ENCODE peak calls at places on chromosome 9, in seven cellular contexts. C is PC-3; I is spleen; R is CD8-positive, alpha-beta memory T cell; F is RWPE1; K is cardiac muscle cell; V is IMR-90. B is an unnamed sample.

GRCh38 chr9:109317979-109318671 is 2.7 kb downstream of the EPB41L4B start:
- DNase-seq in C (peak), I (no peak), R (no peak), F (peak), K (no peak), V (no peak), B (no peak)

GRCh38 chr9:83596899-83597504 is 25.9 kb upstream of the IDNK start:
- DNase-seq in C (peak), I (no peak), R (peak), F (peak), K (peak), V (no peak), B (no peak)

GRCh38 chr9:27701664-27702063 is 128.4 kb upstream of the C9orf72 start:
- DNase-seq in C (peak), I (no peak), R (no peak), F (no peak), K (no peak), V (no peak), B (no peak)

GRCh38 chr9:79975471-79976316 is 403.9 kb downstream of the TLE4 start:
- DNase-seq in C (no peak), I (no peak), R (no peak), F (no peak), K (no peak), V (no peak), B (no peak)

GRCh38 chr9:88577736-88578485 is 42.9 kb downstream of the NXNL2 start:
- DNase-seq in C (no peak), I (no peak), R (no peak), F (no peak), K (no peak), V (no peak), B (no peak)

GRCh38 chr9:98502311-98502975 is 206.3 kb downstream of the GABBR2 start:
- DNase-seq in C (no peak), I (no peak), R (no peak), F (peak), K (no peak), V (peak), B (peak)

GRCh38 chr9:35814106-35814840 is 569 bp downstream of the HINT2 start:
- DNase-seq in C (peak), I (peak), R (no peak), F (peak), K (peak), V (peak), B (peak)

GRCh38 chr9:126508928-126509327 is 104.8 kb upstream of the LMX1B start:
- DNase-seq in C (no peak), I (no peak), R (no peak), F (no peak), K (no peak), V (no peak), B (no peak)

GRCh38 chr9:105280730-105281129 is 36.3 kb downstream of the SLC44A1 start:
- DNase-seq in C (peak), I (no peak), R (no peak), F (peak), K (no peak), V (peak), B (peak)

GRCh38 chr9:91089405-91090131 is 272.1 kb downstream of the AUH start:
- DNase-seq in C (peak), I (no peak), R (no peak), F (no peak), K (peak), V (peak), B (peak)

GRCh38 chr9:3845549-3845948 is 319.7 kb upstream of the RFX3 start:
- DNase-seq in C (no peak), I (no peak), R (no peak), F (no peak), K (no peak), V (no peak), B (no peak)

GRCh38 chr9:98899399-98900056 is 44.2 kb upstream of the COL15A1 start:
- DNase-seq in C (peak), I (no peak), R (no peak), F (no peak), K (peak), V (peak), B (peak)

GRCh38 chr9:79104216-79104615 is 467.5 kb upstream of the TLE4 start:
- DNase-seq in C (no peak), I (no peak), R (no peak), F (no peak), K (no peak), V (no peak), B (peak)

GRCh38 chr9:118318770-118319443 is 614.7 kb downstream of the TLR4 start:
- DNase-seq in C (peak), I (no peak), R (no peak), F (peak), K (no peak), V (no peak), B (no peak)

GRCh38 chr9:4837768-4838546 is 45.2 kb downstream of the RCL1 start:
- DNase-seq in C (peak), I (no peak), R (no peak), F (no peak), K (no peak), V (peak), B (peak)

GRCh38 chr9:137486141-137486490 is 27.0 kb upstream of the NSMF start:
- DNase-seq in C (no peak), I (no peak), R (no peak), F (no peak), K (no peak), V (no peak), B (no peak)

GRCh38 chr9:71487046-71487445 is 281.3 kb downstream of the CEMIP2 start:
- DNase-seq in C (no peak), I (no peak), R (no peak), F (no peak), K (no peak), V (no peak), B (no peak)

GRCh38 chr9:776086-776485 is 65.4 kb upstream of the DMRT1 start:
- DNase-seq in C (no peak), I (no peak), R (no peak), F (no peak), K (no peak), V (no peak), B (no peak)

GRCh38 chr9:114012126-114012525 is 66.0 kb downstream of the AMBP start:
- DNase-seq in C (no peak), I (peak), R (no peak), F (no peak), K (no peak), V (no peak), B (no peak)

GRCh38 chr9:135116371-135116770 is 28.9 kb downstream of the OLFM1 start:
- DNase-seq in C (no peak), I (no peak), R (no peak), F (no peak), K (no peak), V (no peak), B (no peak)

GRCh38 chr9:99269429-99269828 is 47.3 kb downstream of the SEC61B start:
- DNase-seq in C (peak), I (no peak), R (no peak), F (no peak), K (no peak), V (peak), B (peak)

GRCh38 chr9:83281306-83282255 is 218.6 kb upstream of the RASEF start:
- DNase-seq in C (peak), I (no peak), R (no peak), F (peak), K (peak), V (no peak), B (peak)

GRCh38 chr9:81489048-81489447 is 200.3 kb downstream of the TLE1 start:
- DNase-seq in C (no peak), I (no peak), R (no peak), F (no peak), K (no peak), V (peak), B (no peak)

GRCh38 chr9:28971881-28972280 is 1398.6 kb upstream of the C9orf72 start:
- DNase-seq in C (no peak), I (no peak), R (no peak), F (no peak), K (no peak), V (no peak), B (no peak)

GRCh38 chr9:135480071-135480941 is 724 bp downstream of the PPP1R26 start:
- DNase-seq in C (peak), I (peak), R (no peak), F (peak), K (peak), V (peak), B (no peak)

GRCh38 chr9:104386020-104386419 is 118.0 kb upstream of the OR13F1 start:
- DNase-seq in C (no peak), I (no peak), R (no peak), F (no peak), K (peak), V (no peak), B (no peak)

GRCh38 chr9:72309366-72310133 is 55.5 kb downstream of the ZFAND5 start:
- DNase-seq in C (no peak), I (no peak), R (no peak), F (no peak), K (no peak), V (no peak), B (no peak)

GRCh38 chr9:96137666-96138429 is 164.1 kb downstream of the HSD17B3 start:
- DNase-seq in C (no peak), I (no peak), R (no peak), F (no peak), K (no peak), V (peak), B (no peak)

GRCh38 chr9:137441289-137441934 is at the start of gene ENTPD8:
- DNase-seq in C (peak), I (peak), R (no peak), F (peak), K (peak), V (no peak), B (no peak)

GRCh38 chr9:32742296-32742695 is 41.0 kb upstream of the TMEM215 start:
- DNase-seq in C (peak), I (no peak), R (no peak), F (peak), K (no peak), V (peak), B (peak)

GRCh38 chr9:116084497-116084896 is 69.1 kb upstream of the PAPPA start:
- DNase-seq in C (no peak), I (no peak), R (no peak), F (no peak), K (no peak), V (peak), B (no peak)

DNA sequence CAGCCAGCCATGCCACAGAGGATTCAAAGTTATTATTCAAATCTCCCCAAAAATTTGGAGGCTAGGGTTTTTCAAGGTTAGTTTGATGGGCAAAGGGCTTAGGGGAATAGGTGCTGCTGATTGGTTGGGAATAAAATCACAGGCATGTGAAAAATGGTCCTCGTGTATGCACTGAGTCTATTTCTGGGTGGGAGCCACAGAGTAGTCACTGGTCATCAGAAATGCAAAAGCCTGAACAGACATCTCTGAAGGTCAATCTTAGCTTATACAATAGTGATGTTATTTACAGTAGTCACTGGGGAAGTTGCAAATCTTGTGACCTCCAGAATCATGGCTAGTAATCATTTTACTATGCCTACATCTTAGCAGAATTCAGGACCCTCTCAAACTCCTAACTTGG is 1.3 kb downstream of the IL33 start:
- DNase-seq in C (no peak), I (no peak), R (no peak), F (no peak), K (no peak), V (no peak), B (no peak)
- H3K27ac ChIP-seq in C (no peak), I (peak), R (no peak), F (no peak), K (no peak), V (no peak), B (no peak)

DNA sequence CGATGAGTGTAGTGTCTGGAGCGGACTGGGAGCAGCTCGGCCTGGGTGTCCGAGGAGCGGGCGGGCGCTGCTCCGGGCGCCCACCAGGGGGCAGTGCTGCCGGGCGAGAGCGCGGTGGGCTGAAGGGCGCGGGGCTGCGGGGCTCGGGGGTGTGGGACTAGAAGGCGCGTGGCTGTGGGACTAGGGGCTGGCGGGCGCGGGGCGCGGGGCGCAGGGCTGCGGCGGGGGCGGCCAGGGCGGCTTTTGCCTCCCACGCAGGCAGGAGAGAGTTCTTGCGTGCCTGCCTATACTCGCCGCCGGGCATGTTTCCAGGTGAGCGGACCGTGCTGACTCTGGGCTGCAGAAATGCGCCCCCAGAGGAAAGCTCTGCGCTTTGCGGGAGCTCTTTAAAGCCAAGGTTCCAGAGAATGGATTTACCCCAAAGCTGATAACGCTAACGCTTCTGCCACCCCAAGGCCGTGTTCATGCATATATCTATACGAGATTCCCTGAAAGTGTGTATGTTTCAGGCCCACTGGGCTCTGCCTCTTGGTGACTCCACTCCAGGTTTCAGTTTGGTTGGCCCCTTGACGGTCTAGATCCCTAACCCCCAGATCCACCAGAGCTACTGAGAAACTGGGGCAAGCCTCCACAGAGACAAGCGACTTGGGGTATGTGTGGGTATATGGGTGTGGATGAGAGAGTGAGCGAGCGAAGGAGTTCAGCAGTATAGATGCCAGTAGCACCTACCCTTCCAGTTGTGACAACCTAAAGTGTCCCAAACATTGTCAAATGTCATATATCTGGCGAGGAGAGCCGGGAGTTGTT is 56.2 kb downstream of the ACER2 start:
- DNase-seq in C (peak), I (peak), R (peak), F (peak), K (peak), V (peak), B (peak)
- H3K27ac ChIP-seq in C (no peak), I (no peak), R (no peak), F (peak), K (no peak), V (no peak), B (no peak)

DNA sequence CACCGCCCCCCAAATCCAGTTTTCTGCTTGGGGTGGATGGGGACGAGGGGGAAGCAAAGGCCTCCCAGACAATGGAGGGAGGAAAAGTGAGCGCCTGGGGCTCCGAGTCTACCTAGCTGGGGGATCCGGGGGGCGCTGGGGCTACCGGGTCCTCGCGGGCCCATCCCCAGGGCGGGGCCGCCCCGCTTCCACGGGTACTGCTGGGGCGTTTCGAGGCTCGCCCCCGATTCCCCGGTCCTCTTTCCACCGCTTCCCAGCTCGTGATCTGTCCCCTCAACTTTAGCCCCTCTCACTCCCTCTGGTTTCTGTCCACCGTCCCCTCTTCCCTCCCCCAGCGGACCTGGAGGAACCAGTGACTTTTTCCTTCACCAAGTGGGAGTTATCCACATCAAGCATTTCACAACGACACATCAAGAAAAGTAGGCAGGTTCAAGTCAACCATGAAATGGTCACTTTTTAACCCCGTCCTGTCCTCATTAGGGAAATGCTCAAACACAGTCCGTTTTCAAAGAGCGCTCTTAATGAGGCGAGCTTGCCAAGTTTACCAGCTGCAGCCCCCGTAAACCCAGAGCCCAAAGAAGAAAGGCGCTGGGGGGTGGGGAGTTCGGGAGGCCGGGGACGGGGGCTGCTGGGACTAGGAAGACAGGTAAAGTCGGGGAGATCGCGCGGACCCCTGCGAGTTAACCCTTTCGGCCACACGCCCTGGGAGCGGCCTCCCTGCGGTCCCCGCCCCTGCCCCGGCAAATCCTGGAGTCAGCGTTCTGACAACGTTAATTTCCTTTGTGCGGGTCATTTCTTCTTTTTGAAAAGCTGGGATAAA is 2.0 kb upstream of the NFIB start:
- DNase-seq in C (peak), I (no peak), R (no peak), F (no peak), K (peak), V (no peak), B (no peak)
- H3K27ac ChIP-seq in C (peak), I (peak), R (no peak), F (peak), K (peak), V (no peak), B (peak)

GRCh38 chr9:97310023-97310422 is 2.6 kb downstream of the CCDC180 start:
- DNase-seq in C (no peak), I (no peak), R (no peak), F (no peak), K (no peak), V (no peak), B (no peak)
- H3K27ac ChIP-seq in C (no peak), I (no peak), R (no peak), F (no peak), K (no peak), V (no peak), B (no peak)

GRCh38 chr9:15104826-15105420 is 194.7 kb upstream of the FREM1 start:
- DNase-seq in C (peak), I (no peak), R (peak), F (peak), K (peak), V (peak), B (peak)
- H3K27ac ChIP-seq in C (no peak), I (no peak), R (no peak), F (no peak), K (no peak), V (no peak), B (no peak)

GRCh38 chr9:133823189-133824105 is 85.3 kb upstream of the SARDH start:
- DNase-seq in C (no peak), I (no peak), R (no peak), F (no peak), K (no peak), V (no peak), B (no peak)
- H3K27ac ChIP-seq in C (no peak), I (peak), R (no peak), F (peak), K (no peak), V (no peak), B (no peak)

GRCh38 chr9:92945796-92946195 is 1.5 kb upstream of the FGD3 start:
- DNase-seq in C (no peak), I (no peak), R (no peak), F (no peak), K (no peak), V (no peak), B (no peak)

GRCh38 chr9:92947268-92948031 is at the start of gene FGD3:
- DNase-seq in C (peak), I (no peak), R (peak), F (peak), K (peak), V (no peak), B (peak)

GRCh38 chr9:92948032-92948534 is 760 bp downstream of the FGD3 start:
- DNase-seq in C (no peak), I (no peak), R (no peak), F (no peak), K (no peak), V (no peak), B (no peak)

GRCh38 chr9:92943062-92943616 is 4.2 kb upstream of the FGD3 start:
- DNase-seq in C (no peak), I (no peak), R (no peak), F (no peak), K (no peak), V (no peak), B (no peak)

GRCh38 chr9:92944921-92945320 is 2.4 kb upstream of the FGD3 start:
- DNase-seq in C (no peak), I (no peak), R (no peak), F (no peak), K (no peak), V (no peak), B (no peak)
- H3K27ac ChIP-seq in C (no peak), I (no peak), R (no peak), F (no peak), K (no peak), V (no peak), B (no peak)

DNA sequence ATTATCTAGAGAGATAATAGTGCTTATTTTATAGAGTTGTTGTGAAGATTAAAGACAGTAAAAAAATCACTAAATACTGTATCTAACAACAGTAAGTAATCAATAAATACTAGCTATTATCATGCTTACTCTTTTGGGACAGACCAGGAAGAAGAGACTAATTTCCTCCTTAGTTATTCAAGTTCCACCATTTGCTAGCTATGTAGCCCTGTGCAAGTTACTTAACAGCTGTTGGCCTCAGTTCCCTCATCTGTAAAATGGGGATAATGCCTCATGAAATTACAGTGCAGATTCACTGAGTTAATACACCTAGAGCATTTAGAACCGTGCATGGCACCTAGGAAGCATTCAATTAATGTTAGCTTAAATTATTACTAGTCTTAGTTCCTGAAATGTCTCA is 2.6 kb downstream of the RBM18 start:
- DNase-seq in C (no peak), I (no peak), R (no peak), F (no peak), K (no peak), V (no peak), B (no peak)
- H3K27ac ChIP-seq in C (no peak), I (no peak), R (no peak), F (no peak), K (no peak), V (no peak), B (no peak)

GRCh38 chr9:127682351-127683136 is 24.2 kb upstream of the CFAP157 start:
- DNase-seq in C (peak), I (no peak), R (no peak), F (no peak), K (no peak), V (no peak), B (no peak)
- H3K27ac ChIP-seq in C (no peak), I (peak), R (no peak), F (peak), K (no peak), V (no peak), B (no peak)

B was measured in astrocyte.